ENCODE peak calls at places on chromosomes 1 and 21, in five cellular contexts. N is heart right ventricle, A is brain microvascular endothelial cell, U is fibroblast of lung, L is DND-41. Q is an unnamed sample.

GRCh38 chr1:43980255-43981134 is 1.5 kb downstream of the B4GALT2 start:
- DNase-seq in N (no peak), A (no peak), U (peak; percentile 57), L (no peak), Q (no peak)

GRCh38 chr1:154856049-154856448 is 14.0 kb downstream of the KCNN3 start:
- DNase-seq in N (no peak), A (no peak), U (no peak), L (no peak), Q (no peak)

GRCh38 chr1:22508329-22508728 is 55.0 kb upstream of the EPHA8 start:
- DNase-seq in N (no peak), A (no peak), U (no peak), L (no peak), Q (no peak)

GRCh38 chr1:6113116-6113515 is 67.0 kb downstream of the CHD5 start:
- DNase-seq in N (peak; percentile 2), A (no peak), U (no peak), L (no peak), Q (no peak)

GRCh38 chr1:160293020-160293968 is 8.4 kb upstream of the PEX19 start:
- DNase-seq in N (no peak), A (no peak), U (no peak), L (no peak), Q (no peak)

GRCh38 chr1:113207019-113207418 is 134.0 kb downstream of the LRIG2 start:
- DNase-seq in N (no peak), A (no peak), U (no peak), L (no peak), Q (no peak)

GRCh38 chr21:40165212-40165611 is 298.0 kb downstream of the PCP4 start:
- DNase-seq in N (no peak), A (no peak), U (peak; percentile 65), L (no peak), Q (no peak)

GRCh38 chr1:24643362-24644346 is 552 bp downstream of the SRRM1 start:
- DNase-seq in N (no peak), A (no peak), U (peak; percentile 6), L (peak; percentile 44), Q (peak; percentile 21)

GRCh38 chr21:44000360-44000759 is 11.7 kb upstream of the TRAPPC10 start:
- DNase-seq in N (no peak), A (no peak), U (no peak), L (no peak), Q (no peak)

GRCh38 chr1:92167151-92167550 is 50.6 kb upstream of the C1orf146 start:
- DNase-seq in N (no peak), A (no peak), U (no peak), L (no peak), Q (no peak)

GRCh38 chr21:41090981-41091380 is 77.0 kb upstream of the BACE2 start:
- DNase-seq in N (no peak), A (no peak), U (no peak), L (no peak), Q (no peak)

GRCh38 chr1:6907676-6908434 is 122.6 kb downstream of the CAMTA1 start:
- DNase-seq in N (no peak), A (no peak), U (no peak), L (no peak), Q (no peak)

GRCh38 chr21:14875704-14876364 is 189.0 kb downstream of the NRIP1 start:
- DNase-seq in N (no peak), A (no peak), U (peak; percentile 25), L (no peak), Q (no peak)

GRCh38 chr1:230224101-230224927 is 157.3 kb downstream of the GALNT2 start:
- DNase-seq in N (no peak), A (no peak), U (no peak), L (no peak), Q (no peak)

GRCh38 chr21:36784942-36785341 is 86.0 kb downstream of the SIM2 start:
- DNase-seq in N (peak; percentile 49), A (no peak), U (no peak), L (no peak), Q (no peak)

GRCh38 chr1:150999051-150999674 is 7.5 kb downstream of the MINDY1 start:
- DNase-seq in N (no peak), A (peak; percentile 84), U (peak; percentile 93), L (no peak), Q (no peak)

GRCh38 chr21:37758997-37759396 is 157.3 kb downstream of the KCNJ6 start:
- DNase-seq in N (no peak), A (peak; percentile 52), U (peak; percentile 47), L (peak; percentile 27), Q (no peak)

GRCh38 chr1:178238722-178239510 is 145.0 kb downstream of the RASAL2 start:
- DNase-seq in N (no peak), A (peak; percentile 83), U (peak; percentile 100), L (no peak), Q (no peak)

GRCh38 chr21:29650561-29651022 is 289.2 kb downstream of the GRIK1 start:
- DNase-seq in N (no peak), A (no peak), U (no peak), L (no peak), Q (no peak)

GRCh38 chr1:41359211-41360073 is 1.8 kb upstream of the FOXO6 start:
- DNase-seq in N (no peak), A (no peak), U (peak; percentile 69), L (no peak), Q (no peak)

GRCh38 chr1:204201651-204202050 is 5.4 kb upstream of the KISS1 start:
- DNase-seq in N (no peak), A (no peak), U (no peak), L (no peak), Q (no peak)

GRCh38 chr1:184485731-184486723 is 99.2 kb downstream of the C1orf21 start:
- DNase-seq in N (no peak), A (no peak), U (peak; percentile 36), L (no peak), Q (no peak)

GRCh38 chr1:151495316-151495715 is 15.9 kb upstream of the CGN start:
- DNase-seq in N (no peak), A (no peak), U (no peak), L (no peak), Q (no peak)

GRCh38 chr21:34367320-34367935 is 3.6 kb downstream of the KCNE2 start:
- DNase-seq in N (no peak), A (peak; percentile 64), U (peak; percentile 63), L (peak; percentile 57), Q (peak; percentile 47)

GRCh38 chr1:172745014-172745413 is 86.1 kb downstream of the FASLG start:
- DNase-seq in N (no peak), A (peak; percentile 87), U (peak; percentile 82), L (peak; percentile 69), Q (peak; percentile 64)

GRCh38 chr1:208177656-208178055 is 66.5 kb downstream of the PLXNA2 start:
- DNase-seq in N (no peak), A (no peak), U (peak; percentile 33), L (no peak), Q (no peak)

GRCh38 chr21:45865106-45865835 is 116.3 kb upstream of the COL6A1 start:
- DNase-seq in N (no peak), A (peak; percentile 89), U (peak; percentile 97), L (no peak), Q (no peak)

DNA sequence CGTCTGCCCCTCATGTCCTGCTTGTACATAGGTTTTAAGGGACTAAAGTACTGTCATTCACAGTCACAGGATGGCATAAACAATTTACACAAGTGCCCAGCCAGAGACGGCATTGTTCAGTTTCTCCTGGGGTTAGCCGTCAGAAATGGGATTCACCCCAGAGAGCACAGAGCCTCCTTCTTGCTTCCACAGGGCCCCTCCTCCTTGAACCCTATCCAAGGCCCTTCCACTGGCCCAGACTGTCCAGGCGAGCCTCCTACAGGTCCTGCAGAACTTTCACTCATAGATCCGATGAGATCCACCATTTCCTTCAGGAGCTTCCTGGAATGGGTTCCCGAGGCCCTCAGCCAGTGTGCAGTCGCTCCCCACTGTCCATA is 10.0 kb downstream of the AVPR1B start:
- DNase-seq in N (no peak), A (no peak), U (no peak), L (no peak), Q (no peak)
- H3K27ac ChIP-seq in N (no peak overlapping the region), A (no peak overlapping the region), U (no peak overlapping the region), L (no peak overlapping the region), Q (no peak overlapping the region)

GRCh38 chr1:89360716-89361115 is 3.1 kb upstream of the GBP6 start:
- DNase-seq in N (no peak), A (no peak), U (no peak), L (no peak), Q (no peak)
- H3K4me3 ChIP-seq in N (no peak overlapping the region), A (no peak overlapping the region), U (no peak overlapping the region), L (no peak overlapping the region), Q (no peak overlapping the region)

DNA sequence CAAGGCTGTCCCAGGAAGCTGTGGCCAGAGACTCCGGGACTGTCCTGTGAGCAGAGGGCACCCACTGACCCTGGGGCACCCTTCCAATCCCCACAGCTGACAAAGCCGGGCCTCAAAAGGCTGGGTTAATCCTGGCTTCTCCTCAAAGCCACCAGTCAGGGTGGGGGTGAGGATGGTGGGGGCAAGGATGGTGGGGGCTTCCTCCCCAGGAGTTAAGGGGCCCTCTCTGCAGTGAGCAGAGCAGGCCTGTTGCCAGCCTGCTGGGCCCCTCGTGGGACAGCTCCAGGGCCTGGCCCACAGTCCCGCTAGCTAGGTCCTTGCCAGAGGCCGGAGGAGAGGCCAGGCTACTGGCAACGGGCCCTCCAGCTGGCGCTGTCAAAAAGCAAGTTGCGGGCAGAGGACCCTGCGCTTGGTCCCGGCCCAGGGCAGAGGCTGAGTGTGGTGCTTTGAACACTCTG is 37.9 kb upstream of the CCDC27 start:
- DNase-seq in N (peak; percentile 68), A (no peak), U (no peak), L (no peak), Q (no peak)
- H3K36me3 ChIP-seq in N (no peaks in the 10 kb centered on the region), A (no peaks in the 10 kb centered on the region), U (no peaks in the 10 kb centered on the region), L (peaks cover 20% of the 10 kb centered on the region), Q (no peaks in the 10 kb centered on the region)

DNA sequence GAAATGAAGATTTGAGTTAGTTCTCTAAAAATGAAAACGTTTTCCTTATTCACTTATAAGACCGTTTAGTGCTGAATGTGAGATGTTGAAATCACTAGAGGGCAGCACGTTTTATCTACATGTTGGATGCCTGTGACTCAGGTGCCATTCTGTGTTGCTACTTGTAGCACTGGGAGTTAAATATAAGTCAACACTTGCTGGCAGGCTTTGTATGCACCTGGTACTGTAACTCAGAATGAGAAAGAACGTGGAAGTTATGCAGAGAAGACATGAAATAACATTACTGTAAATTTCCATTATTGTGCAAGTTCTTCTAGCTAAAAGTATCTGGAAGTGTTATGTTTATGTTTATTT is 45.9 kb downstream of the MIGA1 start:
- DNase-seq in N (no peak), A (peak; percentile 71), U (peak; percentile 80), L (no peak), Q (peak; percentile 3)
- H3K27ac ChIP-seq in N (no peak overlapping the region), A (no peak overlapping the region), U (no peak overlapping the region), L (no peak overlapping the region), Q (no peak overlapping the region)

GRCh38 chr1:64940026-64940425 is 26.3 kb downstream of the JAK1 start:
- DNase-seq in N (no peak), A (no peak), U (no peak), L (no peak), Q (no peak)
- H3K4me3 ChIP-seq in N (no peak overlapping the region), A (no peak overlapping the region), U (no peak overlapping the region), L (no peak overlapping the region), Q (no peak overlapping the region)

Q was measured in naive thymus-derived CD4-positive, alpha-beta T cell.